ENCODE peak calls at places on chromosomes 1 and 21, in eight cellular contexts. W, L, F, D, U, E, S and B are unnamed samples.

GRCh38 chr1:97743129-97743528 is 177.7 kb downstream of the DPYD start:
- DNase-seq in S (no peak), L (no peak), U (no peak), F (no peak), D (no peak), W (no peak), E (no peak), B (no peak)

GRCh38 chr21:9837946-9838801 is 683.2 kb upstream of the TPTE start:
- DNase-seq in W (no peak), E (no peak), D (no peak), U (no peak), L (no peak), S (no peak), F (no peak), B (no peak)

GRCh38 chr1:3114846-3115245 is 45.8 kb downstream of the PRDM16 start:
- DNase-seq in W (no peak), F (no peak), D (no peak), U (no peak), S (no peak), L (no peak), E (no peak), B (no peak)

GRCh38 chr1:81492628-81493027 is 308.1 kb upstream of the ADGRL2 start:
- DNase-seq in L (no peak), W (no peak), S (no peak), F (no peak), D (no peak), U (no peak), E (no peak), B (no peak)

GRCh38 chr1:40625476-40626382 is 39.8 kb downstream of the RIMS3 start:
- DNase-seq in D (no peak), L (peak), S (peak), U (no peak), W (peak), E (no peak), F (no peak), B (peak)

GRCh38 chr1:7299329-7299799 is 471.7 kb upstream of the VAMP3 start:
- DNase-seq in W (peak), F (peak), U (peak), E (no peak), L (peak), D (peak), S (peak), B (peak)

GRCh38 chr1:59436637-59437036 is 139.7 kb downstream of the FGGY start:
- DNase-seq in D (no peak), W (no peak), E (no peak), F (no peak), U (no peak), L (no peak), S (no peak), B (no peak)

GRCh38 chr1:178341218-178341956 is 155.4 kb downstream of the CLEC20A start:
- DNase-seq in L (peak), S (no peak), E (peak), D (peak), F (peak), U (peak), W (no peak), B (peak)

GRCh38 chr1:235006816-235007215 is 121.8 kb downstream of the TOMM20 start:
- DNase-seq in E (no peak), F (no peak), L (no peak), S (no peak), W (no peak), D (no peak), U (no peak), B (no peak)

GRCh38 chr1:24903011-24903461 is 27.0 kb downstream of the RUNX3 start:
- DNase-seq in L (no peak), F (no peak), S (no peak), E (peak), U (no peak), W (peak), D (no peak), B (no peak)

GRCh38 chr1:230386863-230387262 is 39.3 kb downstream of the PGBD5 start:
- DNase-seq in D (no peak), F (no peak), E (no peak), S (no peak), W (no peak), L (no peak), U (no peak), B (no peak)

GRCh38 chr21:45555557-45556301 is 13.5 kb upstream of the SLC19A1 start:
- DNase-seq in F (peak), D (peak), L (peak), S (peak), E (peak), U (peak), W (peak), B (peak)

GRCh38 chr1:213061263-213061662 is 10.2 kb downstream of the RPS6KC1 start:
- DNase-seq in L (no peak), F (no peak), D (no peak), S (no peak), U (no peak), E (no peak), W (no peak), B (no peak)

GRCh38 chr21:37225440-37225839 is 41.7 kb downstream of the VPS26C start:
- DNase-seq in D (no peak), F (no peak), L (no peak), U (no peak), W (no peak), S (no peak), E (no peak), B (no peak)

GRCh38 chr1:96562094-96562493 is 159.5 kb upstream of the PTBP2 start:
- DNase-seq in E (no peak), U (no peak), F (no peak), L (no peak), W (no peak), S (no peak), D (no peak), B (no peak)

GRCh38 chr1:206911064-206911663 is 10.6 kb downstream of the FCMR start:
- DNase-seq in U (no peak), E (no peak), D (no peak), S (no peak), W (no peak), L (peak), F (peak), B (peak)

GRCh38 chr1:192476802-192477298 is 98.7 kb upstream of the RGS1 start:
- DNase-seq in E (no peak), W (no peak), U (no peak), D (peak), L (peak), F (peak), S (no peak), B (peak)

GRCh38 chr21:34878501-34878900 is 170.6 kb downstream of the RUNX1 start:
- DNase-seq in U (no peak), W (no peak), F (peak), E (no peak), L (no peak), S (no peak), D (no peak), B (no peak)
- H3K4me3 ChIP-seq in U (no peak), W (no peak), F (peak), E (peak), L (no peak), S (no peak), D (no peak), B (no peak)

DNA sequence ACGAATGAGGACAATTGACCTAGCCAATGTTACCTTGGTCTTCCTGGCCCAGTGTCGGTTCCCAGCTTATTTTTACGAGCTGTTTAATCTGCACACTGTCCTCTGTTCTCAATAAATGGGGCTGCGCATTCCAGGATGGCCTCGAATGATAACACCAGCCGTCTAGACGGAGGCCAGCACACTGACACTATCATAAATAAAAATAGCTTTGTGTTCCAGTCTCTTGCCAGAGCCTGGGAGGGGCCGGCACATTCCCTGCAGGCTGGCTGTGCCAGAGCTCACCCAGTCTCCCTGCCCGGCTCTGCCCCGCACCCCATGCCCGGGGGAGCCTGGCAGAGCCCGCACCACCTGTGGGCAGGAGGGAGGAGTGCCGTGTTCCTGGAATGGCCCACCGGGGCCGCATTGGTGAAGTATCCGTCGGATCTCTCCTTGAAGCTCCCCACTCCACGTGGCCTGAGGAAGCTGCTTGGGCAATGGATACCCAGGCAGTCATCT is 92.1 kb downstream of the SPSB1 start:
- DNase-seq in W (peak), E (no peak), D (peak), S (no peak), U (peak), F (no peak), L (no peak), B (no peak)
- H3K4me3 ChIP-seq in W (no peak), E (peak), D (no peak), S (no peak), U (no peak), F (no peak), L (no peak), B (no peak)

DNA sequence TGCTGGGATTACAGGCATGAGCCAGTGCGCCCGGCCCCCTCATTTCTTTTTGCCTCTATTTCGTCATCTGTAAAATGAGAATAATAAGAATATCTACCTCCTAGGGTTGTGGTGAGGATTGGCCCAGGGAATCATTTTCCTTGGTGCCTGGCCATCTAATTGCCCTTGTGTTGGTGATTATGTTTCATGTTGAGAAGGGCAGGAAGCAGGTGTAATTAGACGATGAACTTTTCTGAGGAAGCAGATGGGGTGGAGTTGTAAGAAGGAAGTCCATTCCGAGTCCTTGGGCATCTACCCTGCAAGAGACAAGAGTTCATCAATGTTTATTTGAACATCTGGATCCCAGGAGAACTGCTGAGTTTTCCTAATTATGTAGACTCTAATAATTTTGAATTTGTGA is 38.7 kb upstream of the NEK2 start:
- DNase-seq in E (no peak), L (no peak), F (no peak), U (no peak), W (no peak), S (no peak), D (no peak), B (no peak)
- H3K4me3 ChIP-seq in E (no peak), L (no peak), F (no peak), U (no peak), W (no peak), S (no peak), D (no peak), B (no peak)

GRCh38 chr1:10967105-10967504 is 45.3 kb upstream of the TARDBP start:
- DNase-seq in F (no peak), L (no peak), W (no peak), D (no peak), S (no peak), E (no peak), U (no peak), B (no peak)

GRCh38 chr1:10969267-10969970 is 43.0 kb upstream of the TARDBP start:
- DNase-seq in W (no peak), D (no peak), E (no peak), S (no peak), F (no peak), L (no peak), U (no peak), B (no peak)

GRCh38 chr1:10966233-10966632 is 46.2 kb upstream of the TARDBP start:
- DNase-seq in L (no peak), D (no peak), F (no peak), S (no peak), W (no peak), U (no peak), E (no peak), B (no peak)

GRCh38 chr1:10969971-10970332 is 42.5 kb upstream of the TARDBP start:
- DNase-seq in F (no peak), E (no peak), L (no peak), U (no peak), W (no peak), D (no peak), S (no peak), B (no peak)

DNA sequence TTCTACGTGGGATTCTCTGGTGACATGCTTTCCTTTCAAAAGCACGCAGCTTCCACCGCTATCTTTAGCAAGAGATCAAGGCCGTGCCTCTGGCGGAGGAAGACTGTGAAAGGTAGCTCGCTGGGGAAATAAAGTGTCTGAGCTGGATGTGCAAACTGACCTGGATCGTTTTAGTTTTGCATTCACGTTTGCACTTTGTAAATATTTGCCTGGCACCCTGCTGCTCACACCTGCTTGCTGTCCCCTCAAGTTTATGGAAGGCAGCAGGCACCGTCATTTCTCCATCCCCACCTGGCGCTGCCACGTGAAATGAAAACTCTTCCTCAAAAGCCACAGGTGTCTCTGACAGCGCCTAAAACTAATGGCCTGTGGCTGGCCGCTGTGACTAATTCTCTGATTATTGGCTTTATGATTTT is 44.0 kb upstream of the TARDBP start:
- DNase-seq in E (no peak), W (no peak), D (no peak), S (no peak), L (no peak), F (no peak), U (no peak), B (peak)
- H3K4me3 ChIP-seq in E (peak), W (no peak), D (peak), S (peak), L (peak), F (peak), U (no peak), B (peak)

GRCh38 chr21:34669149-34669879 is 520 bp downstream of the CLIC6 start:
- DNase-seq in U (no peak), W (no peak), F (peak), L (no peak), E (no peak), D (no peak), S (no peak), B (no peak)
- H3K4me3 ChIP-seq in U (no peak), W (peak), F (peak), L (no peak), E (peak), D (peak), S (no peak), B (no peak)

DNA sequence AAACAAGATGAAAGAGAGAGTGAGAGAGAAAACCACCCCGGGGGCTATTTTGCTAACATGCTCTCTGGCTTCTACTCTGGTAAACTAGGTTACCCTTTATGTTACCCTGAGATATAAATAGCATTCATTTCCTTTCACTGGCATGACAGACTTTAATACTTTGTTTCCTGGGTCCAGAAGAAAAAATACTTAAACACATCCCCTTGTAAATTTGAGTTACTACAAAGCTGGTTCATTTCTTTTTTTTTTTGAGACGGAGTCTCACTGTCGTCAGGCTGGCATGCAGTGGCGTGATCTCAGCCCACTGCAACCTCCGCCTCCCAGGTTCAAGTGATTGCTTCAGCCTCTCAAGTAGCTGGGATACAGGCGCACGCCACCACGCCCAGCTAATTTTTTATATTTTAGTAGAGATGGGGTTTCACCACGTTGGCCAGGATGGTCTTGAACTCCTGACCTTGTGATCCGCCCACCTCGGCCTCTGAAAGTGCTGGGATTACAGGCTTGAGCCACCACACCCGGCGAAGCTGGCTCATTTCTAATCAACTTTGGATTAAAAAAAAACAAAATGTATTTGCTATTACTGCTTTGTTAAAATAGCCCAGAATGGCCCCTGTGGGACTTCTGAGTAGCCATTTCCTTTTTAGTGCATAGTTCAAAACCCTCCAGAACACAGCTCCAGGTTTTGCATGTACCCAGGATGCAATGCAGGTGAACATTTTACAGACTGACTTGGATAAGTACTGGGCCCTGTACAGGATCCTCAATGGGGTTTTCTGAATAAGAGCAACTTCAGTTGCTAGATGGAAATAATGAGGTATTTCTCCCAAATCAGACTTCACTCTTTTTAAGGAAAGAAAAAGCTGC is 20.6 kb downstream of the INPP5B start:
- DNase-seq in D (no peak), L (no peak), S (no peak), E (no peak), U (no peak), W (no peak), F (no peak), B (no peak)
- H3K4me3 ChIP-seq in D (no peak), L (no peak), S (no peak), E (no peak), U (no peak), W (no peak), F (no peak), B (no peak)

DNA sequence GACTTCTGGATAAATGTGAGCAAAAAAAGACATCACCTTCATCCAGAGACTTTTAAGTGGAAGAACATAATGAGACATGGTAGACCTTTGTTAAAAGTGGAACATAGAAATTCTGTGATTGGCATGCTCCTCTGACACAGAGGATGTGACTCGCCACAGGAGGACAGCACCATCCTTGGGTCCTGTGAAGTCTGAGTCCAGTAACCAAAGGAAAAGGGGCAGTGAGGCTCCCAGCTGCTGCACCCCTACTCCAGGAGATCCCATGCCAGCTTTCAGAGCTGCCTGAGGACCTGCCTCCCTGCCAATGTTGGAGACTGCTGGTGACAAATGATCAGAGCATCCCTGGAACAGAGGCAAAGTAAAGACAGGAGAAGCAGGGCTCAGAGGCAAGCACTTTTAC is 136.2 kb downstream of the BRINP2 start:
- DNase-seq in U (no peak), W (no peak), D (no peak), S (no peak), F (peak), L (no peak), E (no peak), B (no peak)
- H3K4me3 ChIP-seq in U (no peak), W (no peak), D (no peak), S (no peak), F (no peak), L (no peak), E (no peak), B (no peak)

DNA sequence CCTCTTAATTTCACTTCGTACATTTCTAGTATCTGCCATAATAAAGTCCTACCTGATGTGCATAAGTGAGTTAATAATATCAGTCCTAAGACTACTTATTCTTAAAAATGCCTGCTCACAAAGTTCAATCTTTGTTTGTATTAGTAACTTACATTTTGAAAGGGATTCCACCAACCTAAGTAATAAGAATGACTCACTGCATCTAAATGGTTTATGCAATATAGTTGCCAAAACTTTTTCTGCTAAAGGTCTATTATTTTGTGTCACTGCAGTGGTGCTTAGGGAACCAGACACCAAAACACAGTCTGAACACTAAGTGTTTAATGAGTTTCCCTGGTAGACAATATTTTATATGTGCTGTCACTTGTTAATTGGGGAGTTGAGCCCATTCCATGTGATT is 1.8 kb downstream of the ZNF669 start:
- DNase-seq in W (no peak), E (no peak), U (no peak), D (no peak), L (peak), F (peak), S (no peak), B (peak)
- H3K4me3 ChIP-seq in W (no peak), E (no peak), U (no peak), D (no peak), L (no peak), F (no peak), S (no peak), B (no peak)

GRCh38 chr1:22139817-22140216 is 3.1 kb downstream of the WNT4 start:
- DNase-seq in U (no peak), L (no peak), E (no peak), D (no peak), W (no peak), F (no peak), S (no peak), B (no peak)
- H3K4me3 ChIP-seq in U (no peak), L (no peak), E (no peak), D (no peak), W (no peak), F (no peak), S (no peak), B (no peak)

DNA sequence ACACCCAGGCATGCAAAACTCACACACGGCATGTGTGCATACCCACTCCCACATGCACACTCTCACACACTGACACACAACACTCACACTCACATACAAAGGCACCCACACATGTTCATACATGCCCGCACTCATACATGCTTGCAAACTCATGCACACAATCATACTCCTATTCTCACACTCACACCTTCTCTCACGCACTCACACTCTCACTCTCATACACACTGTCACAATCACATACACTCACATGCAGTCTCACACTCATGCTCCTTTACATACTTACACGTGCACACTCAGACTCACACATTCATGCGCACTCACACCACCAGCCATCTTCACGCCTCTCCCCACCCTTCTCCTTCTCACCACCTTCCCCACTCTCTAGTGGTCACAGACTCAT is 3.1 kb downstream of the SLC5A9 start:
- DNase-seq in W (no peak), D (no peak), S (no peak), L (no peak), F (no peak), U (no peak), E (no peak), B (no peak)
- H3K4me3 ChIP-seq in W (no peak), D (no peak), S (no peak), L (no peak), F (no peak), U (no peak), E (no peak), B (no peak)